ENCODE peak calls at places on chromosomes 6 and 20, in four cellular contexts. M is IMR-90, L is H1, J is mesenchymal stem cell. Q is an unnamed sample.

GRCh38 chr20:41592516-41593192 is 25.5 kb downstream of the CHD6 start:
- DNase-seq in J (no peak), M (no peak), L (peak), Q (no peak)

GRCh38 chr6:158170656-158171081 is 2.5 kb downstream of the GTF2H5 start:
- DNase-seq in J (peak), M (peak), L (no peak), Q (no peak)

GRCh38 chr6:1687402-1687801 is 77.7 kb downstream of the FOXC1 start:
- DNase-seq in J (no peak), L (no peak), M (no peak), Q (no peak)

GRCh38 chr6:52511572-52512151 is 65.2 kb downstream of the TRAM2 start:
- DNase-seq in M (peak), L (no peak), J (peak), Q (no peak)

GRCh38 chr20:60074276-60074675 is 116.1 kb downstream of the CDH26 start:
- DNase-seq in L (no peak), M (no peak), J (no peak), Q (no peak)

GRCh38 chr20:29301624-29302259 is 1955.7 kb upstream of the DEFB115 start:
- DNase-seq in J (no peak), L (no peak), M (no peak), Q (no peak)

GRCh38 chr20:57709823-57710799 is at the start of gene PMEPA1:
- DNase-seq in J (peak), L (peak), M (peak), Q (peak)

GRCh38 chr6:126069457-126069856 is 83.1 kb downstream of the TRMT11 start:
- DNase-seq in M (no peak), L (no peak), J (no peak), Q (no peak)

GRCh38 chr20:54148947-54149764 is 24.6 kb downstream of the CYP24A1 start:
- DNase-seq in L (no peak), M (no peak), J (no peak), Q (no peak)

GRCh38 chr6:6597682-6598081 is 9.2 kb downstream of the LY86 start:
- DNase-seq in M (no peak), J (no peak), L (no peak), Q (no peak)

GRCh38 chr6:6596529-6596928 is 8.0 kb downstream of the LY86 start:
- DNase-seq in M (no peak), J (no peak), L (no peak), Q (no peak)

GRCh38 chr6:6595946-6596345 is 7.4 kb downstream of the LY86 start:
- DNase-seq in M (no peak), J (no peak), L (no peak), Q (no peak)

GRCh38 chr6:6595025-6595424 is 6.5 kb downstream of the LY86 start:
- DNase-seq in M (no peak), J (no peak), L (no peak), Q (no peak)

DNA sequence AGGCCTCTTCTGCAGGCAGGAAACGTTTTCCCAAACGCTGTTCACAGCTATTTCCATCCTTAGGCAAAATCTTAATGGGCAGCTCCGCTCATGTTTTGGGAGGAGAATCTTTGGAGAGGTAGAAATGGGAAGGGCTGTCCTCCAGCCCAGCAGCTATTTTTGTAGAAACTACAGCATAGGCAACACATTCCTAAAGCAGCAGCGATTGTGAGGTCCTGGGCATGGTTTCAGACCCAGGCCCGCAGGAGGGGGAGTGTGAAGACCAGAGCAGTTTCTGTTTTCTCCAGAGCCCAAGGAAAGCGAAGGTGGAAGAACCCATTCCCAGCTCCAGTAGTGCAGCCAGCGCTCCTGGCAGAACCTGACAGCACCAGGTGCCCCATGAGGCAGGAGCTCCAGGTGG is 8.4 kb downstream of the LY86 start:
- DNase-seq in J (no peak), L (no peak), M (no peak), Q (no peak)
- H3K14ac ChIP-seq in J (no peak), L (no peak), M (no peak), Q (no peak)

GRCh38 chr20:6906871-6907270 is 139.4 kb downstream of the BMP2 start:
- DNase-seq in M (no peak), J (no peak), L (no peak), Q (no peak)
- H2BK15ac ChIP-seq in M (no peak), J (no peak), L (no peak), Q (no peak)

DNA sequence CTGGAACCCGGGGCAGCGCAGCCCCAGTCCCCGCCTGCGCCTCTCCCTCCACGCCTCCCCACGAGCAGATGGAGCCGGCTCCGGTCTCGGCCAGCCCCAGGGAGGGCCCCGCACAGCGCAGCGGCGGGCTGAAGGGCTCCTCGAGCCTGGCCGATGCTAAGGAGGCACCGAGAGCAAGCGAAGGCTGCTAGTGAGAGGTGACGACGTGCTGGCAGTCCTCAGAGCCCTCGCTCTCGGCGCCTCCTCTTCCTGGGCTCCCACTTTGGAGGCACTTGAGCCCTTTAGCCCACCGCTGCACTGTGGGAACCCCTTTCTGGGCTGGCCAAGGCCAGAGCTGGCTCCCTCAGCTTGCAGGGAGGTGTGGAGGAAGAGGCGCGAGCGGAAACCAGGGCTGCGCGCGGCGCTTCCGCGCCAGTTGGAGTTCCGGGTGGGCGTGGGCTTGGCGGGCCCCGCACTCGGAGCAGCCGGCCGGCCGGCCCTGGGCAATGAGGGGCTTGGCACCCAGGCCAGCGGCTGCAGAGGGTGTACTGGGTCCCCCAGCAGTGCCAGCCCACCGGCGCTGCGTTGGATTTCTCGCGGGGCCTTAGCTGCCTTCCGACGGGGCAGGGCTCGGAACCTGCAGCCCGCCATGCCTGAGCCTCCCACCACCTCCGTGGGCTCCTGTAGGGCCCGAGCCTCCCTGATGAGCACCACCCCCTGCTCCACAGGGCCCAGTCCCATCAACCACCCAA is 2.5 kb upstream of the TMEM14C start:
- DNase-seq in M (peak), J (no peak), L (no peak), Q (no peak)
- H3K4me3 ChIP-seq in M (peak), J (no peak), L (no peak), Q (no peak)

GRCh38 chr6:156777577-156777865 is 343 bp downstream of the ARID1B start:
- DNase-seq in J (no peak), L (no peak), M (no peak), Q (no peak)
- H3K14ac ChIP-seq in J (peak), L (no peak), M (peak), Q (peak)